ENCODE peak calls at places on chromosomes 1 and 21, in six cellular contexts. F, H, G, A, T and C are unnamed samples.

GRCh38 chr1:25781130-25781433 is 18.9 kb upstream of the SELENON start:
- DNase-seq in A (no peak), T (no peak), H (no peak), G (no peak), F (no peak), C (no peak)

GRCh38 chr1:213829806-213830205 is 158.0 kb upstream of the PROX1 start:
- DNase-seq in F (no peak), A (no peak), H (no peak), G (no peak), T (no peak), C (no peak)

GRCh38 chr1:167994560-167994959 is 57.7 kb upstream of the MPC2 start:
- DNase-seq in H (no peak), G (no peak), A (no peak), T (no peak), F (no peak), C (no peak)

GRCh38 chr1:198681831-198682756 is 43.3 kb downstream of the PTPRC start:
- DNase-seq in A (peak), T (peak), F (no peak), H (peak), G (peak), C (peak)

GRCh38 chr1:52569333-52570265 is 16.7 kb upstream of the TUT4 start:
- DNase-seq in H (no peak), F (no peak), T (no peak), A (no peak), G (no peak), C (no peak)

GRCh38 chr1:152959801-152960451 is 10.5 kb upstream of the SPRR4 start:
- DNase-seq in A (no peak), F (no peak), H (no peak), T (no peak), G (no peak), C (no peak)

GRCh38 chr1:160376525-160377131 is 9.8 kb downstream of the NHLH1 start:
- DNase-seq in A (peak), F (no peak), T (no peak), H (peak), G (peak), C (no peak)

GRCh38 chr21:31710586-31710985 is 21.3 kb downstream of the SCAF4 start:
- DNase-seq in A (no peak), G (no peak), H (no peak), T (no peak), F (no peak), C (no peak)

GRCh38 chr1:145689922-145690321 is 17.2 kb downstream of the PDZK1 start:
- DNase-seq in A (peak), G (no peak), T (no peak), F (no peak), H (no peak), C (no peak)

GRCh38 chr1:156848461-156849150 is 10.3 kb downstream of the INSRR start:
- DNase-seq in G (no peak), A (peak), T (peak), H (peak), F (no peak), C (no peak)

GRCh38 chr1:25724201-25724600 is 75.8 kb upstream of the SELENON start:
- DNase-seq in T (no peak), F (no peak), G (no peak), A (no peak), H (no peak), C (peak)

GRCh38 chr1:192943108-192943507 is 116.1 kb downstream of the UCHL5 start:
- DNase-seq in T (no peak), A (no peak), F (no peak), G (no peak), H (no peak), C (no peak)

GRCh38 chr1:7554343-7555270 is 216.5 kb upstream of the VAMP3 start:
- DNase-seq in H (peak), A (no peak), F (no peak), T (no peak), G (no peak), C (no peak)

DNA sequence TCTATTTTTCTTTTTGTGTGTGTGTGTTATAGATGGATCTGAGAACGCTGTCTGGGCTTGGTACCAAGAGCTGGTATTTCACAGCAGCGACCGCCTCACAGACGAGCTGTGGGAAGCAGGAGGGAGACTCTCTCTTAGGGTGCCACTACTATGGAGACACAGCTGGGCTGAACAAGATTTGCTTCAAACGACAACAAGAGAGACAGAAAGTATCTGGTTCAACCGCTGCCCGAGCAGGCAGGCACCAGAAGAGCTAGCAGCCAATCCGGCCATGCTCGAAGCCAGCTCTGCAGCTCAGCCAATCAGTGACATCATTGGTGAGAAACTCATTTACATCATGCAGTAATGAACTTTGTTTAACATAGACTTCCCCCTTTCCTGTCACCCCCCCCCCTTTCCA is 341.3 kb downstream of the USP25 start:
- DNase-seq in A (no peak), F (peak), H (peak), G (no peak), T (no peak), C (no peak)
- H3K27ac ChIP-seq in A (no peak), F (no peak), H (no peak), G (no peak), T (no peak), C (no peak)

GRCh38 chr1:21900766-21901472 is 36.2 kb downstream of the HSPG2 start:
- DNase-seq in G (no peak), T (no peak), F (no peak), H (no peak), A (no peak), C (no peak)
- H3K27ac ChIP-seq in G (no peak), T (peak), F (no peak), H (no peak), A (no peak), C (no peak)

GRCh38 chr1:39990428-39990827 is 35.5 kb downstream of the MFSD2A start:
- DNase-seq in G (no peak), A (no peak), H (no peak), F (no peak), T (no peak), C (no peak)
- H3K27ac ChIP-seq in G (no peak), A (no peak), H (no peak), F (no peak), T (no peak), C (peak)

DNA sequence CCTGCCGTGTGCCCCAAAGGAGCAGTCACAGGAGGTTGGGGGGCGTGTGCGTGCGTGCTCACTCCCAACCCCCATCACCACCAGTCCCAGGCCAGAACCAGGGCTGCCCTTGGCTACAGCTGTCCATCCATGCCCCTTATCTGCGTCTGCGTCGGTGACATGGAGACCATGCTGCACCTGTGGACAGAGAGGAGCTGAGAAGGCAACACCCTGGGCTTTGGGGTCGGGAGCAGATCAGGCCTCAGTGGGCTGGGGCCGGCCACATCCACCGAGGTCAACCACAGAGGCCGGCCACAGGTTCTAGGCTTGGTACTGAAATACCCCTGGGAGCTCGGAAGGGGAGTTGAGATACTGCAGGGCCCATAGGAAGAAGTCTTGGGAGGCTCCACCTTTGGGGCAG is 23.5 kb downstream of the COL6A1 start:
- DNase-seq in H (no peak), F (peak), T (no peak), G (no peak), A (no peak), C (no peak)
- H3K27ac ChIP-seq in H (no peak), F (no peak), T (no peak), G (no peak), A (no peak), C (no peak)

GRCh38 chr1:15394261-15394543 is 15.5 kb upstream of the EFHD2 start:
- DNase-seq in G (no peak), A (no peak), F (no peak), H (no peak), T (no peak), C (no peak)
- H3K27ac ChIP-seq in G (no peak), A (no peak), F (no peak), H (no peak), T (no peak), C (no peak)

GRCh38 chr1:87728169-87728568 is 399.5 kb downstream of the LMO4 start:
- DNase-seq in F (no peak), T (no peak), A (no peak), G (no peak), H (no peak), C (peak)

GRCh38 chr1:87730274-87731222 is 401.9 kb downstream of the LMO4 start:
- DNase-seq in H (no peak), T (no peak), G (no peak), F (no peak), A (no peak), C (no peak)

GRCh38 chr1:87739141-87739540 is 410.5 kb downstream of the LMO4 start:
- DNase-seq in T (no peak), A (no peak), H (no peak), F (no peak), G (no peak), C (no peak)

DNA sequence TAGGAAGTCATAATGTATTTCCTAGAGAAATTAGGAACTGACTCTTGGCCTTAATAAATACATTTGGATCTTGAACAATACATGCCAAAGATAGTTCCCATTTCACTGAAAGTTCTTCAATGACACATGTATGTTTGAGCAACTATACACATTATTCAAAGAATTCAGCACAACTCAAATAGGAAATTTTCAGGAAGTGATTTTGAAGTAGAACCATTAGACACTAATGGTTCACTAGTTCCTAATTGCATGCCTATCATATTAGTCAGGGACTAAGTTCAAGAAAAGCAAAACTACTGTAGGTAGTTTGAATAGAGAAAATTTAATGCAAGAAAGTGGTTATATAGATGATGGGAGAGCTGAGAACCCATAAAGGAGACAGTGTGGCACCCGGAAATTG is 404.7 kb downstream of the LMO4 start:
- DNase-seq in A (no peak), H (no peak), F (no peak), T (no peak), G (no peak), C (no peak)
- H3K27ac ChIP-seq in A (no peak), H (no peak), F (no peak), T (no peak), G (no peak), C (no peak)

GRCh38 chr1:96474985-96475743 is 246.4 kb upstream of the PTBP2 start:
- DNase-seq in H (peak), F (no peak), A (no peak), G (no peak), T (no peak), C (no peak)

GRCh38 chr1:96473791-96474452 is 247.7 kb upstream of the PTBP2 start:
- DNase-seq in G (no peak), H (peak), F (no peak), A (no peak), T (no peak), C (peak)

GRCh38 chr1:96466842-96467241 is 254.7 kb upstream of the PTBP2 start:
- DNase-seq in T (no peak), H (no peak), G (no peak), F (no peak), A (no peak), C (no peak)

GRCh38 chr1:96475882-96476281 is 245.7 kb upstream of the PTBP2 start:
- DNase-seq in A (no peak), T (no peak), F (no peak), G (no peak), H (no peak), C (no peak)

GRCh38 chr1:96472471-96472870 is 249.1 kb upstream of the PTBP2 start:
- DNase-seq in H (no peak), A (no peak), F (no peak), T (no peak), G (no peak), C (no peak)
- H3K27ac ChIP-seq in H (no peak), A (no peak), F (no peak), T (no peak), G (no peak), C (no peak)

DNA sequence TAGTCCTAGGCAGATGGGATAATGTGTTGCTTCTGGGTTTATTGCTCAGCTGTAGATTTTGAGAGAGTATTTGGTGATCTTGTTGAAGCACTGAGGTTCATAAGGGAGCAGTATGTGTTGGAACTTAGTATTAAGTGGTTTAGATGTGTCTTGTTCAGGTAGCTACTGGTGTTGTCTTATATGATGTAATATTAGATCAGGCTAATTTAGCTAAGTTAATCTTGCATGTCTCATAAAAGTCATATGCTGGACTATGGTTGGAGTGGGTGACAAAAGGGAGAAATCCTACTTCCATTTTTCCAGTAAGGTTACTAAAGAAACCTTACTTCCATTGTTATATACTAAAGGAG is 196.4 kb downstream of the CLEC20A start:
- DNase-seq in T (no peak), A (no peak), H (no peak), F (no peak), G (no peak), C (no peak)
- H3K27ac ChIP-seq in T (no peak), A (no peak), H (no peak), F (no peak), G (no peak), C (peak)